ENCODE peak calls at places on chromosomes 5 and 9, in five cellular contexts. X is GM12878, N is HCT116, R is K562, T is HepG2. O is an unnamed sample.

GRCh38 chr9:4826417-4827166 is 33.8 kb downstream of the RCL1 start:
- DNase-seq in R (no peak), N (no peak), T (no peak), X (no peak), O (no peak)

GRCh38 chr5:175629231-175629630 is 28.6 kb upstream of the HRH2 start:
- DNase-seq in X (no peak), T (no peak), N (no peak), R (no peak), O (no peak)

GRCh38 chr5:68382640-68383039 is 167.1 kb downstream of the PIK3R1 start:
- DNase-seq in R (no peak), X (no peak), N (no peak), T (no peak), O (no peak)

GRCh38 chr5:140018517-140018916 is 24.6 kb downstream of the NRG2 start:
- DNase-seq in R (no peak), T (no peak), N (no peak), X (no peak), O (no peak)

GRCh38 chr9:110799396-110799795 is 130.8 kb downstream of the MUSK start:
- DNase-seq in N (no peak), T (no peak), R (no peak), X (no peak), O (no peak)

GRCh38 chr9:107504585-107505455 is 15.3 kb upstream of the KLF4 start:
- DNase-seq in T (peak; percentile 90), N (no peak), R (no peak), X (no peak), O (no peak)

GRCh38 chr5:79962580-79963222 is 28.4 kb downstream of the MTX3 start:
- DNase-seq in T (no peak), R (no peak), N (no peak), X (no peak), O (no peak)

GRCh38 chr5:133753856-133754255 is 141.5 kb upstream of the FSTL4 start:
- DNase-seq in R (no peak), N (no peak), X (no peak), T (no peak), O (no peak)

GRCh38 chr5:140358738-140359310 is 1.2 kb upstream of the SLC4A9 start:
- DNase-seq in X (no peak), T (peak; percentile 37), N (no peak), R (no peak), O (no peak)

GRCh38 chr5:126348855-126349635 is 74.2 kb upstream of the GRAMD2B start:
- DNase-seq in N (no peak), T (no peak), R (no peak), X (no peak), O (no peak)

GRCh38 chr9:124040935-124041816 is 29.6 kb downstream of the LHX2 start:
- DNase-seq in T (no peak), N (no peak), X (no peak), R (peak; percentile 84), O (no peak)

GRCh38 chr5:54087436-54087835 is 222.9 kb downstream of the ARL15 start:
- DNase-seq in R (no peak), T (no peak), N (no peak), X (no peak), O (no peak)

GRCh38 chr5:178473858-178474257 is 116.3 kb downstream of the COL23A1 start:
- DNase-seq in T (no peak), X (no peak), N (no peak), R (no peak), O (no peak)

GRCh38 chr5:71596169-71596568 is 9.0 kb downstream of the MCCC2 start:
- DNase-seq in R (no peak), T (no peak), X (no peak), N (no peak), O (no peak)

GRCh38 chr5:172353271-172353807 is 69.8 kb upstream of the UBTD2 start:
- DNase-seq in N (no peak), T (no peak), R (no peak), X (no peak), O (no peak)

GRCh38 chr5:164319161-164319560 is 813.7 kb downstream of the MAT2B start:
- DNase-seq in R (no peak), X (no peak), N (no peak), T (no peak), O (no peak)

GRCh38 chr5:137708796-137709559 is 26.9 kb downstream of the KLHL3 start:
- DNase-seq in R (no peak), N (no peak), T (no peak), X (no peak), O (no peak)

GRCh38 chr5:168227001-168227400 is 64.4 kb upstream of the WWC1 start:
- DNase-seq in R (no peak), N (no peak), X (no peak), T (no peak), O (no peak)

GRCh38 chr5:142529626-142530278 is 156.1 kb downstream of the FGF1 start:
- DNase-seq in N (peak; percentile 90), X (no peak), T (peak; percentile 59), R (no peak), O (no peak)

GRCh38 chr9:127137640-127138360 is 15.4 kb upstream of the ANGPTL2 start:
- DNase-seq in N (no peak), R (no peak), T (no peak), X (no peak), O (no peak)

GRCh38 chr9:122951056-122951455 is 10.2 kb downstream of the RABGAP1 start:
- DNase-seq in T (no peak), X (no peak), N (no peak), R (no peak), O (no peak)

GRCh38 chr5:138654281-138654867 is 79.2 kb upstream of the HSPA9 start:
- DNase-seq in N (no peak), R (no peak), X (peak; percentile 75), T (no peak), O (no peak)

GRCh38 chr5:154541553-154541952 is 63.5 kb upstream of the HAND1 start:
- DNase-seq in R (no peak), T (no peak), N (peak; percentile 8), X (no peak), O (no peak)

GRCh38 chr5:178786859-178787499 is 56.5 kb upstream of the ZNF354A start:
- DNase-seq in T (peak; percentile 28), X (no peak), R (peak; percentile 24), N (no peak), O (no peak)

GRCh38 chr5:148395031-148395430 is 11.3 kb downstream of the FBXO38 start:
- DNase-seq in T (peak; percentile 17), X (no peak), R (no peak), N (no peak), O (no peak)

GRCh38 chr9:95834281-95834907 is 41.1 kb upstream of the ERCC6L2 start:
- DNase-seq in N (no peak), X (no peak), T (no peak), R (peak; percentile 71), O (no peak)

GRCh38 chr9:2919347-2919746 is 75.5 kb upstream of the PUM3 start:
- DNase-seq in R (no peak), X (no peak), N (no peak), T (no peak), O (no peak)

GRCh38 chr9:131188986-131189385 is 63.6 kb downstream of the NUP214 start:
- DNase-seq in R (no peak), T (no peak), X (no peak), N (no peak), O (no peak)
- TF ChIP-seq SRF in R (no peak), T (no peak), X (no peak), N (no peak), O (no peak)

DNA sequence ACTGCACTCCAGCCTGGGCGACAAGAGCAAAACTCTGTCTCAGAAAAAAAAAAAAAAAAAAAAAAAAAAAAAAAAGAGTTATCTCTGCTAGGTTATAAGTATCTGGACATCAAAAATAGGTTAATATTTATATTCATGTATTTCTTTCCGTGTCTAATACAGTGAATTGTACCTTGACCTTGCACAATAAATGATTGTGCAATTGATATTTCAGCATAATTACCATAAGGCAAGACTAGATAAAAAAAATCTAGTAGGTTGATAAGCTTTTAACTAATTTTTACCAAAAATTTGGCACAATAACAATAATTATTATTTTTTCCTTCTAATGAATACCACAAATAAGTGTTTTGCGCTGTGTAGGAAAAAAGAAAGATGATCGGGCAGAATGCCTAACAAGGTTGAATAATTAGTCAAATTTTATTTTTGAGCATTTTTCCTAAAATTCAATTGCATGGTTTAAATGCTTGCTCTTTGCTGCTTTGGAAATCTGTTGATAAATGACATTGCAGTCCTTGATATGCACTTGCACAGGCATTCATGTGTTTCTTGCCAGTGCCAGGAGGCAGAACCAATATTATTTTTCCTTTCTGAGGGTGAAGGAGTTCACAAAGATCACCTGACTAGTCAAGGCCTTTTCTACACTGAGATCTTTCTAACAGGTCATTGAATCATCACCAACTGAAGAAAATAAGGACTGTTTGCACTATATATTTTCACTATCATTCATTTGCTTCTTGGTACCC is 127.5 kb downstream of the ARRDC3 start:
- DNase-seq in R (no peak), X (no peak), N (no peak), T (no peak), O (no peak)
- TF ChIP-seq SRF in R (no peak), X (no peak), N (no peak), T (no peak), O (no peak)

GRCh38 chr5:169893010-169893409 is 87.3 kb downstream of the INSYN2B start:
- DNase-seq in R (no peak), N (no peak), X (no peak), T (no peak), O (no peak)

GRCh38 chr5:169893586-169893985 is 86.7 kb downstream of the INSYN2B start:
- DNase-seq in T (no peak), R (no peak), N (no peak), X (no peak), O (no peak)

GRCh38 chr5:169895876-169896275 is 84.4 kb downstream of the INSYN2B start:
- DNase-seq in T (no peak), N (no peak), R (peak; percentile 7), X (no peak), O (no peak)
- TF ChIP-seq SRF in T (no peak), N (no peak), R (no peak), X (no peak), O (no peak)

GRCh38 chr9:98978231-98978681 is 34.5 kb downstream of the COL15A1 start:
- DNase-seq in R (no peak), T (no peak), N (no peak), X (no peak), O (no peak)
- TF ChIP-seq SRF in R (no peak), T (no peak), N (no peak), X (no peak), O (no peak)

DNA sequence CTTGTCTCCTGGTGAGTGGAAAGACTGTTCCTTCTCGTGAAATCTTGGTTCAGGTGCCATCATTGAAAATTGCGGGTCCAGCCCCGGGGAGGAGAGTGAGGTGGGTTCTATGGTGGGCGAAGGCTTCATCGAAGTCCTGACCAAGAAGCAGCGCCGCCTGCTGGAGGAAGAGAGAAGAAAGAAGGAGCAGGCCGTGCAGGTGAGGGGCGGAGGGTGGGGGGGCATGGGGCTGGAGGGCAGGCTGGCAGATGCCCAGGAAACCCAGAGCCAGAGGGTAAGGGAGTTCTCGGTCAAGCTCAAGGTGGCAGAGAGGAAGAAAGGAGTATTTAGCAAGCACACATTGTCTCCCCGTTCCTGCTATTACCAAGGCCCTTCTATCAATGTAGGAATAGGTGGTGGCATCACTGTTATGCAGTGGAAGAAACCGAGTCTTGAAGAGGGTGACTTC is 24.3 kb upstream of the POMT1 start:
- DNase-seq in T (peak; percentile 46), X (no peak), R (peak; percentile 45), N (peak; percentile 3), O (peak; percentile 85)
- TF ChIP-seq SRF in T (no peak), X (no peak), R (no peak), N (no peak), O (no peak)

O was measured in H1.